ENCODE peak calls at places on chromosomes 6 and 20, in nine cellular contexts. One of them, this sample, is unnamed.

GRCh38 chr20:32458061-32458836 is 100.1 kb downstream of the ASXL1 start:
- DNase-seq in fibroblast of pulmonary artery: no peak
- DNase-seq in H4: no peak
- DNase-seq in stimulated activated CD4-positive, alpha-beta T cell treated with anti-CD3 and anti-CD28 coated beads, Interleukin-2, amount 100 ng/mL, for 24 hours: no peak
- DNase-seq in heart right ventricle: no peak
- DNase-seq in activated T-cell treated with anti-CD3 and anti-CD28 coated beads, Interleukin-2, amount 50 U/mL, for 72 hours: no peak
- DNase-seq in spleen: no peak
- DNase-seq in aorta: no peak
- DNase-seq in fibroblast of the aortic adventitia: no peak
- DNase-seq in this sample: no peak

GRCh38 chr6:26016326-26017275 is 54.0 kb downstream of the TRIM38 start:
- DNase-seq in fibroblast of pulmonary artery: peak; percentile 29
- DNase-seq in H4: no peak
- DNase-seq in stimulated activated CD4-positive, alpha-beta T cell treated with anti-CD3 and anti-CD28 coated beads, Interleukin-2, amount 100 ng/mL, for 24 hours: no peak
- DNase-seq in heart right ventricle: peak; percentile 44
- DNase-seq in activated T-cell treated with anti-CD3 and anti-CD28 coated beads, Interleukin-2, amount 50 U/mL, for 72 hours: no peak
- DNase-seq in spleen: no peak
- DNase-seq in aorta: peak; percentile 59
- DNase-seq in fibroblast of the aortic adventitia: no peak
- DNase-seq in this sample: peak; percentile 63

GRCh38 chr6:149499066-149499465 is 14.3 kb upstream of the ZC3H12D start:
- DNase-seq in fibroblast of pulmonary artery: peak; percentile 90
- DNase-seq in H4: peak; percentile 77
- DNase-seq in stimulated activated CD4-positive, alpha-beta T cell treated with anti-CD3 and anti-CD28 coated beads, Interleukin-2, amount 100 ng/mL, for 24 hours: no peak
- DNase-seq in heart right ventricle: no peak
- DNase-seq in activated T-cell treated with anti-CD3 and anti-CD28 coated beads, Interleukin-2, amount 50 U/mL, for 72 hours: no peak
- DNase-seq in spleen: no peak
- DNase-seq in aorta: no peak
- DNase-seq in fibroblast of the aortic adventitia: peak; percentile 57
- DNase-seq in this sample: no peak

GRCh38 chr20:46731770-46732169 is 22.3 kb downstream of the SLC2A10 start:
- DNase-seq in fibroblast of pulmonary artery: no peak
- DNase-seq in H4: no peak
- DNase-seq in stimulated activated CD4-positive, alpha-beta T cell treated with anti-CD3 and anti-CD28 coated beads, Interleukin-2, amount 100 ng/mL, for 24 hours: no peak
- DNase-seq in heart right ventricle: no peak
- DNase-seq in activated T-cell treated with anti-CD3 and anti-CD28 coated beads, Interleukin-2, amount 50 U/mL, for 72 hours: no peak
- DNase-seq in spleen: no peak
- DNase-seq in aorta: no peak
- DNase-seq in fibroblast of the aortic adventitia: no peak
- DNase-seq in this sample: no peak

GRCh38 chr6:33392168-33392947 is 735 bp downstream of the KIFC1 start:
- DNase-seq in fibroblast of pulmonary artery: no peak
- DNase-seq in H4: no peak
- DNase-seq in stimulated activated CD4-positive, alpha-beta T cell treated with anti-CD3 and anti-CD28 coated beads, Interleukin-2, amount 100 ng/mL, for 24 hours: no peak
- DNase-seq in heart right ventricle: no peak
- DNase-seq in activated T-cell treated with anti-CD3 and anti-CD28 coated beads, Interleukin-2, amount 50 U/mL, for 72 hours: peak; percentile 48
- DNase-seq in spleen: no peak
- DNase-seq in aorta: no peak
- DNase-seq in fibroblast of the aortic adventitia: peak; percentile 15
- DNase-seq in this sample: no peak

GRCh38 chr6:5511924-5512323 is 250.6 kb downstream of the FARS2 start:
- DNase-seq in fibroblast of pulmonary artery: peak; percentile 84
- DNase-seq in H4: peak; percentile 71
- DNase-seq in stimulated activated CD4-positive, alpha-beta T cell treated with anti-CD3 and anti-CD28 coated beads, Interleukin-2, amount 100 ng/mL, for 24 hours: no peak
- DNase-seq in heart right ventricle: no peak
- DNase-seq in activated T-cell treated with anti-CD3 and anti-CD28 coated beads, Interleukin-2, amount 50 U/mL, for 72 hours: no peak
- DNase-seq in spleen: no peak
- DNase-seq in aorta: no peak
- DNase-seq in fibroblast of the aortic adventitia: peak; percentile 94
- DNase-seq in this sample: no peak

GRCh38 chr6:166826264-166826663 is 130.1 kb downstream of the RNASET2 start:
- DNase-seq in fibroblast of pulmonary artery: peak; percentile 8
- DNase-seq in H4: no peak
- DNase-seq in stimulated activated CD4-positive, alpha-beta T cell treated with anti-CD3 and anti-CD28 coated beads, Interleukin-2, amount 100 ng/mL, for 24 hours: no peak
- DNase-seq in heart right ventricle: no peak
- DNase-seq in activated T-cell treated with anti-CD3 and anti-CD28 coated beads, Interleukin-2, amount 50 U/mL, for 72 hours: no peak
- DNase-seq in spleen: no peak
- DNase-seq in aorta: no peak
- DNase-seq in fibroblast of the aortic adventitia: no peak
- DNase-seq in this sample: no peak

GRCh38 chr6:108875161-108875555 is 26.9 kb downstream of the ARMC2 start:
- DNase-seq in fibroblast of pulmonary artery: no peak
- DNase-seq in H4: no peak
- DNase-seq in stimulated activated CD4-positive, alpha-beta T cell treated with anti-CD3 and anti-CD28 coated beads, Interleukin-2, amount 100 ng/mL, for 24 hours: no peak
- DNase-seq in heart right ventricle: no peak
- DNase-seq in activated T-cell treated with anti-CD3 and anti-CD28 coated beads, Interleukin-2, amount 50 U/mL, for 72 hours: peak; percentile 16
- DNase-seq in spleen: no peak
- DNase-seq in aorta: no peak
- DNase-seq in fibroblast of the aortic adventitia: no peak
- DNase-seq in this sample: no peak

GRCh38 chr6:108157234-108157971 is 8.4 kb upstream of the NR2E1 start:
- DNase-seq in fibroblast of pulmonary artery: no peak
- DNase-seq in H4: no peak
- DNase-seq in stimulated activated CD4-positive, alpha-beta T cell treated with anti-CD3 and anti-CD28 coated beads, Interleukin-2, amount 100 ng/mL, for 24 hours: no peak
- DNase-seq in heart right ventricle: no peak
- DNase-seq in activated T-cell treated with anti-CD3 and anti-CD28 coated beads, Interleukin-2, amount 50 U/mL, for 72 hours: no peak
- DNase-seq in spleen: no peak
- DNase-seq in aorta: no peak
- DNase-seq in fibroblast of the aortic adventitia: no peak
- DNase-seq in this sample: no peak

GRCh38 chr20:59701236-59701635 is 96.9 kb downstream of the PHACTR3 start:
- DNase-seq in fibroblast of pulmonary artery: no peak
- DNase-seq in H4: no peak
- DNase-seq in stimulated activated CD4-positive, alpha-beta T cell treated with anti-CD3 and anti-CD28 coated beads, Interleukin-2, amount 100 ng/mL, for 24 hours: no peak
- DNase-seq in heart right ventricle: no peak
- DNase-seq in activated T-cell treated with anti-CD3 and anti-CD28 coated beads, Interleukin-2, amount 50 U/mL, for 72 hours: no peak
- DNase-seq in spleen: no peak
- DNase-seq in aorta: no peak
- DNase-seq in fibroblast of the aortic adventitia: no peak
- DNase-seq in this sample: no peak

GRCh38 chr6:49551126-49551865 is 828 bp downstream of the C6orf141 start:
- DNase-seq in fibroblast of pulmonary artery: no peak
- DNase-seq in H4: no peak
- DNase-seq in stimulated activated CD4-positive, alpha-beta T cell treated with anti-CD3 and anti-CD28 coated beads, Interleukin-2, amount 100 ng/mL, for 24 hours: peak; percentile 17
- DNase-seq in heart right ventricle: no peak
- DNase-seq in activated T-cell treated with anti-CD3 and anti-CD28 coated beads, Interleukin-2, amount 50 U/mL, for 72 hours: peak; percentile 13
- DNase-seq in spleen: no peak
- DNase-seq in aorta: no peak
- DNase-seq in fibroblast of the aortic adventitia: peak; percentile 16
- DNase-seq in this sample: no peak

GRCh38 chr20:53870426-53871199 is 199.8 kb downstream of the BCAS1 start:
- DNase-seq in fibroblast of pulmonary artery: no peak
- DNase-seq in H4: no peak
- DNase-seq in stimulated activated CD4-positive, alpha-beta T cell treated with anti-CD3 and anti-CD28 coated beads, Interleukin-2, amount 100 ng/mL, for 24 hours: no peak
- DNase-seq in heart right ventricle: no peak
- DNase-seq in activated T-cell treated with anti-CD3 and anti-CD28 coated beads, Interleukin-2, amount 50 U/mL, for 72 hours: no peak
- DNase-seq in spleen: no peak
- DNase-seq in aorta: no peak
- DNase-seq in fibroblast of the aortic adventitia: no peak
- DNase-seq in this sample: no peak

GRCh38 chr6:105226598-105227291 is 46.9 kb upstream of the POPDC3 start:
- DNase-seq in fibroblast of pulmonary artery: peak; percentile 29
- DNase-seq in H4: no peak
- DNase-seq in stimulated activated CD4-positive, alpha-beta T cell treated with anti-CD3 and anti-CD28 coated beads, Interleukin-2, amount 100 ng/mL, for 24 hours: no peak
- DNase-seq in heart right ventricle: peak; percentile 17
- DNase-seq in activated T-cell treated with anti-CD3 and anti-CD28 coated beads, Interleukin-2, amount 50 U/mL, for 72 hours: no peak
- DNase-seq in spleen: no peak
- DNase-seq in aorta: no peak
- DNase-seq in fibroblast of the aortic adventitia: peak; percentile 81
- DNase-seq in this sample: peak; percentile 55

GRCh38 chr6:108737594-108738546 is 110.4 kb upstream of the ARMC2 start:
- DNase-seq in fibroblast of pulmonary artery: peak; percentile 92
- DNase-seq in H4: peak; percentile 55
- DNase-seq in stimulated activated CD4-positive, alpha-beta T cell treated with anti-CD3 and anti-CD28 coated beads, Interleukin-2, amount 100 ng/mL, for 24 hours: peak; percentile 40
- DNase-seq in heart right ventricle: peak; percentile 38
- DNase-seq in activated T-cell treated with anti-CD3 and anti-CD28 coated beads, Interleukin-2, amount 50 U/mL, for 72 hours: peak; percentile 57
- DNase-seq in spleen: no peak
- DNase-seq in aorta: peak; percentile 84
- DNase-seq in fibroblast of the aortic adventitia: peak; percentile 98
- DNase-seq in this sample: no peak

GRCh38 chr6:130945401-130945919 is 117.6 kb downstream of the EPB41L2 start:
- DNase-seq in fibroblast of pulmonary artery: peak; percentile 84
- DNase-seq in H4: no peak
- DNase-seq in stimulated activated CD4-positive, alpha-beta T cell treated with anti-CD3 and anti-CD28 coated beads, Interleukin-2, amount 100 ng/mL, for 24 hours: no peak
- DNase-seq in heart right ventricle: no peak
- DNase-seq in activated T-cell treated with anti-CD3 and anti-CD28 coated beads, Interleukin-2, amount 50 U/mL, for 72 hours: no peak
- DNase-seq in spleen: no peak
- DNase-seq in aorta: no peak
- DNase-seq in fibroblast of the aortic adventitia: peak; percentile 88
- DNase-seq in this sample: no peak

GRCh38 chr20:39660251-39660650 is 698.1 kb downstream of the DHX35 start:
- DNase-seq in fibroblast of pulmonary artery: peak; percentile 47
- DNase-seq in H4: no peak
- DNase-seq in stimulated activated CD4-positive, alpha-beta T cell treated with anti-CD3 and anti-CD28 coated beads, Interleukin-2, amount 100 ng/mL, for 24 hours: no peak
- DNase-seq in heart right ventricle: no peak
- DNase-seq in activated T-cell treated with anti-CD3 and anti-CD28 coated beads, Interleukin-2, amount 50 U/mL, for 72 hours: no peak
- DNase-seq in spleen: no peak
- DNase-seq in aorta: no peak
- DNase-seq in fibroblast of the aortic adventitia: peak; percentile 27
- DNase-seq in this sample: no peak

GRCh38 chr6:24524801-24525200 is 30.0 kb downstream of the ALDH5A1 start:
- DNase-seq in fibroblast of pulmonary artery: peak; percentile 64
- DNase-seq in H4: peak; percentile 31
- DNase-seq in stimulated activated CD4-positive, alpha-beta T cell treated with anti-CD3 and anti-CD28 coated beads, Interleukin-2, amount 100 ng/mL, for 24 hours: no peak
- DNase-seq in heart right ventricle: no peak
- DNase-seq in activated T-cell treated with anti-CD3 and anti-CD28 coated beads, Interleukin-2, amount 50 U/mL, for 72 hours: peak; percentile 6
- DNase-seq in spleen: no peak
- DNase-seq in aorta: no peak
- DNase-seq in fibroblast of the aortic adventitia: peak; percentile 51
- DNase-seq in this sample: no peak

GRCh38 chr6:134295953-134296553 is 21.9 kb downstream of the SGK1 start:
- DNase-seq in fibroblast of pulmonary artery: peak; percentile 100
- DNase-seq in H4: peak; percentile 81
- DNase-seq in stimulated activated CD4-positive, alpha-beta T cell treated with anti-CD3 and anti-CD28 coated beads, Interleukin-2, amount 100 ng/mL, for 24 hours: no peak
- DNase-seq in heart right ventricle: peak; percentile 49
- DNase-seq in activated T-cell treated with anti-CD3 and anti-CD28 coated beads, Interleukin-2, amount 50 U/mL, for 72 hours: no peak
- DNase-seq in spleen: no peak
- DNase-seq in aorta: no peak
- DNase-seq in fibroblast of the aortic adventitia: peak; percentile 100
- DNase-seq in this sample: peak; percentile 41

GRCh38 chr6:131948221-131948661 is 2.9 kb downstream of the CCN2 start:
- DNase-seq in fibroblast of pulmonary artery: peak; percentile 81
- DNase-seq in H4: no peak
- DNase-seq in stimulated activated CD4-positive, alpha-beta T cell treated with anti-CD3 and anti-CD28 coated beads, Interleukin-2, amount 100 ng/mL, for 24 hours: no peak
- DNase-seq in heart right ventricle: no peak
- DNase-seq in activated T-cell treated with anti-CD3 and anti-CD28 coated beads, Interleukin-2, amount 50 U/mL, for 72 hours: no peak
- DNase-seq in spleen: no peak
- DNase-seq in aorta: no peak
- DNase-seq in fibroblast of the aortic adventitia: peak; percentile 67
- DNase-seq in this sample: no peak

GRCh38 chr20:54432966-54433365 is 42.4 kb upstream of the DOK5 start:
- DNase-seq in fibroblast of pulmonary artery: no peak
- DNase-seq in H4: no peak
- DNase-seq in stimulated activated CD4-positive, alpha-beta T cell treated with anti-CD3 and anti-CD28 coated beads, Interleukin-2, amount 100 ng/mL, for 24 hours: no peak
- DNase-seq in heart right ventricle: no peak
- DNase-seq in activated T-cell treated with anti-CD3 and anti-CD28 coated beads, Interleukin-2, amount 50 U/mL, for 72 hours: no peak
- DNase-seq in spleen: no peak
- DNase-seq in aorta: no peak
- DNase-seq in fibroblast of the aortic adventitia: no peak
- DNase-seq in this sample: no peak

GRCh38 chr20:38203337-38204003 is 38.4 kb upstream of the TGM2 start:
- DNase-seq in fibroblast of pulmonary artery: no peak
- DNase-seq in H4: no peak
- DNase-seq in stimulated activated CD4-positive, alpha-beta T cell treated with anti-CD3 and anti-CD28 coated beads, Interleukin-2, amount 100 ng/mL, for 24 hours: no peak
- DNase-seq in heart right ventricle: no peak
- DNase-seq in activated T-cell treated with anti-CD3 and anti-CD28 coated beads, Interleukin-2, amount 50 U/mL, for 72 hours: no peak
- DNase-seq in spleen: peak; percentile 32
- DNase-seq in aorta: no peak
- DNase-seq in fibroblast of the aortic adventitia: no peak
- DNase-seq in this sample: no peak

GRCh38 chr6:136290406-136291010 is 862 bp upstream of the BCLAF1 start:
- DNase-seq in fibroblast of pulmonary artery: peak; percentile 92
- DNase-seq in H4: peak; percentile 60
- DNase-seq in stimulated activated CD4-positive, alpha-beta T cell treated with anti-CD3 and anti-CD28 coated beads, Interleukin-2, amount 100 ng/mL, for 24 hours: peak; percentile 73
- DNase-seq in heart right ventricle: peak; percentile 73
- DNase-seq in activated T-cell treated with anti-CD3 and anti-CD28 coated beads, Interleukin-2, amount 50 U/mL, for 72 hours: peak; percentile 77
- DNase-seq in spleen: peak; percentile 94
- DNase-seq in aorta: peak; percentile 87
- DNase-seq in fibroblast of the aortic adventitia: peak; percentile 93
- DNase-seq in this sample: peak; percentile 70

GRCh38 chr6:156280131-156280530 is 497.0 kb upstream of the ARID1B start:
- DNase-seq in fibroblast of pulmonary artery: no peak
- DNase-seq in H4: no peak
- DNase-seq in stimulated activated CD4-positive, alpha-beta T cell treated with anti-CD3 and anti-CD28 coated beads, Interleukin-2, amount 100 ng/mL, for 24 hours: no peak
- DNase-seq in heart right ventricle: no peak
- DNase-seq in activated T-cell treated with anti-CD3 and anti-CD28 coated beads, Interleukin-2, amount 50 U/mL, for 72 hours: no peak
- DNase-seq in spleen: no peak
- DNase-seq in aorta: no peak
- DNase-seq in fibroblast of the aortic adventitia: no peak
- DNase-seq in this sample: no peak

GRCh38 chr6:19891446-19891845 is 54.3 kb downstream of the ID4 start:
- DNase-seq in fibroblast of pulmonary artery: no peak
- DNase-seq in H4: no peak
- DNase-seq in stimulated activated CD4-positive, alpha-beta T cell treated with anti-CD3 and anti-CD28 coated beads, Interleukin-2, amount 100 ng/mL, for 24 hours: no peak
- DNase-seq in heart right ventricle: no peak
- DNase-seq in activated T-cell treated with anti-CD3 and anti-CD28 coated beads, Interleukin-2, amount 50 U/mL, for 72 hours: no peak
- DNase-seq in spleen: no peak
- DNase-seq in aorta: no peak
- DNase-seq in fibroblast of the aortic adventitia: no peak
- DNase-seq in this sample: no peak

GRCh38 chr6:36949636-36950035 is 4.9 kb upstream of the PI16 start:
- DNase-seq in fibroblast of pulmonary artery: peak; percentile 69
- DNase-seq in H4: no peak
- DNase-seq in stimulated activated CD4-positive, alpha-beta T cell treated with anti-CD3 and anti-CD28 coated beads, Interleukin-2, amount 100 ng/mL, for 24 hours: no peak
- DNase-seq in heart right ventricle: no peak
- DNase-seq in activated T-cell treated with anti-CD3 and anti-CD28 coated beads, Interleukin-2, amount 50 U/mL, for 72 hours: no peak
- DNase-seq in spleen: no peak
- DNase-seq in aorta: no peak
- DNase-seq in fibroblast of the aortic adventitia: peak; percentile 41
- DNase-seq in this sample: no peak

This sample was measured in heart left ventricle.